ENCODE peak calls at places on chromosome 21, in four cellular contexts. One of them, this sample, is unnamed.

GRCh38 chr21:44681861-44682579 is at the start of gene KRTAP12-1:
- DNase-seq in transverse colon: no peak
- DNase-seq in left ventricle myocardium superior: no peak
- DNase-seq in non-pigmented ciliary epithelial cell: no peak
- DNase-seq in this sample: no peak

GRCh38 chr21:37546949-37547614 is 180.5 kb downstream of the DYRK1A start:
- DNase-seq in non-pigmented ciliary epithelial cell: no peak
- DNase-seq in transverse colon: no peak
- DNase-seq in left ventricle myocardium superior: no peak
- DNase-seq in this sample: no peak

GRCh38 chr21:37378700-37379139 is 12.1 kb downstream of the DYRK1A start:
- DNase-seq in transverse colon: no peak
- DNase-seq in non-pigmented ciliary epithelial cell: no peak
- DNase-seq in left ventricle myocardium superior: no peak
- DNase-seq in this sample: no peak

GRCh38 chr21:25639922-25640670 is 1.0 kb downstream of the JAM2 start:
- DNase-seq in transverse colon: no peak
- DNase-seq in non-pigmented ciliary epithelial cell: no peak
- DNase-seq in left ventricle myocardium superior: peak
- DNase-seq in this sample: peak

GRCh38 chr21:38902608-38903445 is 97.1 kb downstream of the ETS2 start:
- DNase-seq in transverse colon: no peak
- DNase-seq in non-pigmented ciliary epithelial cell: no peak
- DNase-seq in left ventricle myocardium superior: no peak
- DNase-seq in this sample: no peak

GRCh38 chr21:17829472-17829871 is 10.3 kb upstream of the C21orf91 start:
- DNase-seq in non-pigmented ciliary epithelial cell: no peak
- DNase-seq in left ventricle myocardium superior: no peak
- DNase-seq in transverse colon: no peak
- DNase-seq in this sample: no peak

GRCh38 chr21:25215698-25216384 is 391.4 kb downstream of the MRPL39 start:
- DNase-seq in non-pigmented ciliary epithelial cell: no peak
- DNase-seq in left ventricle myocardium superior: no peak
- DNase-seq in transverse colon: no peak
- DNase-seq in this sample: no peak

GRCh38 chr21:28827422-28827821 is 165.3 kb downstream of the LTN1 start:
- DNase-seq in non-pigmented ciliary epithelial cell: peak
- DNase-seq in left ventricle myocardium superior: no peak
- DNase-seq in transverse colon: no peak
- DNase-seq in this sample: no peak

GRCh38 chr21:34280389-34280795 is 83.4 kb upstream of the KCNE2 start:
- DNase-seq in transverse colon: peak
- DNase-seq in non-pigmented ciliary epithelial cell: no peak
- DNase-seq in left ventricle myocardium superior: peak
- DNase-seq in this sample: no peak

GRCh38 chr21:45056917-45057560 is 17.3 kb upstream of the ADARB1 start:
- DNase-seq in transverse colon: no peak
- DNase-seq in left ventricle myocardium superior: no peak
- DNase-seq in non-pigmented ciliary epithelial cell: no peak
- DNase-seq in this sample: no peak

GRCh38 chr21:43892984-43893535 is 28.0 kb downstream of the AGPAT3 start:
- DNase-seq in transverse colon: no peak
- DNase-seq in left ventricle myocardium superior: no peak
- DNase-seq in non-pigmented ciliary epithelial cell: no peak
- DNase-seq in this sample: no peak

GRCh38 chr21:31444061-31444460 is 100.0 kb upstream of the TIAM1 start:
- DNase-seq in transverse colon: no peak
- DNase-seq in left ventricle myocardium superior: peak
- DNase-seq in non-pigmented ciliary epithelial cell: no peak
- DNase-seq in this sample: no peak

GRCh38 chr21:45558044-45558721 is 15.9 kb upstream of the SLC19A1 start:
- DNase-seq in non-pigmented ciliary epithelial cell: no peak
- DNase-seq in transverse colon: no peak
- DNase-seq in left ventricle myocardium superior: no peak
- DNase-seq in this sample: no peak

GRCh38 chr21:34012640-34013039 is 60.7 kb upstream of the MRPS6 start:
- DNase-seq in left ventricle myocardium superior: no peak
- DNase-seq in non-pigmented ciliary epithelial cell: no peak
- DNase-seq in transverse colon: no peak
- DNase-seq in this sample: no peak

GRCh38 chr21:14493731-14494130 is 52.4 kb downstream of the SAMSN1 start:
- DNase-seq in non-pigmented ciliary epithelial cell: no peak
- DNase-seq in left ventricle myocardium superior: no peak
- DNase-seq in transverse colon: no peak
- DNase-seq in this sample: no peak

GRCh38 chr21:33640697-33641338 is 723 bp downstream of the CRYZL1 start:
- DNase-seq in transverse colon: peak
- DNase-seq in left ventricle myocardium superior: no peak
- DNase-seq in non-pigmented ciliary epithelial cell: no peak
- DNase-seq in this sample: peak

GRCh38 chr21:45817345-45817744 is 164.2 kb upstream of the COL6A1 start:
- DNase-seq in transverse colon: no peak
- DNase-seq in left ventricle myocardium superior: no peak
- DNase-seq in non-pigmented ciliary epithelial cell: no peak
- DNase-seq in this sample: no peak

GRCh38 chr21:43693981-43694380 is 24.9 kb upstream of the PDXK start:
- DNase-seq in transverse colon: no peak
- DNase-seq in non-pigmented ciliary epithelial cell: no peak
- DNase-seq in left ventricle myocardium superior: no peak
- DNase-seq in this sample: no peak

GRCh38 chr21:31530918-31531705 is 128.4 kb upstream of the SOD1 start:
- DNase-seq in transverse colon: peak
- DNase-seq in left ventricle myocardium superior: no peak
- DNase-seq in non-pigmented ciliary epithelial cell: no peak
- DNase-seq in this sample: peak

GRCh38 chr21:35390013-35390776 is 341.1 kb upstream of the RUNX1 start:
- DNase-seq in non-pigmented ciliary epithelial cell: no peak
- DNase-seq in transverse colon: no peak
- DNase-seq in left ventricle myocardium superior: no peak
- DNase-seq in this sample: peak

GRCh38 chr21:43797415-43797814 is 8.0 kb downstream of the RRP1 start:
- DNase-seq in non-pigmented ciliary epithelial cell: no peak
- DNase-seq in transverse colon: no peak
- DNase-seq in left ventricle myocardium superior: no peak
- DNase-seq in this sample: no peak

GRCh38 chr21:42389449-42389835 is 6.4 kb downstream of the TMPRSS3 start:
- DNase-seq in transverse colon: peak
- DNase-seq in left ventricle myocardium superior: no peak
- DNase-seq in non-pigmented ciliary epithelial cell: no peak
- DNase-seq in this sample: peak

GRCh38 chr21:34074283-34075098 is 1.1 kb downstream of the MRPS6 start:
- DNase-seq in non-pigmented ciliary epithelial cell: no peak
- DNase-seq in left ventricle myocardium superior: peak
- DNase-seq in transverse colon: no peak
- DNase-seq in this sample: no peak

GRCh38 chr21:26055841-26056264 is 114.7 kb downstream of the APP start:
- DNase-seq in transverse colon: no peak
- DNase-seq in non-pigmented ciliary epithelial cell: no peak
- DNase-seq in left ventricle myocardium superior: no peak
- DNase-seq in this sample: no peak

GRCh38 chr21:29366532-29366931 is 67.8 kb downstream of the BACH1 start:
- DNase-seq in non-pigmented ciliary epithelial cell: no peak
- DNase-seq in transverse colon: no peak
- DNase-seq in left ventricle myocardium superior: no peak
- DNase-seq in this sample: no peak

GRCh38 chr21:17607684-17608083 is 5.0 kb downstream of the BTG3 start:
- DNase-seq in non-pigmented ciliary epithelial cell: no peak
- DNase-seq in left ventricle myocardium superior: no peak
- DNase-seq in transverse colon: no peak
- DNase-seq in this sample: no peak

GRCh38 chr21:38646213-38646837 is 148.0 kb upstream of the ERG start:
- DNase-seq in non-pigmented ciliary epithelial cell: no peak
- DNase-seq in transverse colon: no peak
- DNase-seq in left ventricle myocardium superior: no peak
- DNase-seq in this sample: no peak

GRCh38 chr21:44637018-44637850 is at the start of gene KRTAP10-10:
- DNase-seq in left ventricle myocardium superior: no peak
- DNase-seq in non-pigmented ciliary epithelial cell: no peak
- DNase-seq in transverse colon: no peak
- DNase-seq in this sample: no peak

GRCh38 chr21:31612889-31613785 is 46.4 kb upstream of the SOD1 start:
- DNase-seq in left ventricle myocardium superior: no peak
- DNase-seq in transverse colon: no peak
- DNase-seq in non-pigmented ciliary epithelial cell: no peak
- DNase-seq in this sample: no peak

GRCh38 chr21:41241341-41241740 is 73.4 kb downstream of the BACE2 start:
- DNase-seq in non-pigmented ciliary epithelial cell: no peak
- DNase-seq in left ventricle myocardium superior: no peak
- DNase-seq in transverse colon: no peak
- DNase-seq in this sample: no peak

GRCh38 chr21:46297311-46298082 is 11.4 kb downstream of the YBEY start:
- DNase-seq in non-pigmented ciliary epithelial cell: no peak
- DNase-seq in transverse colon: no peak
- DNase-seq in left ventricle myocardium superior: peak
- DNase-seq in this sample: no peak

GRCh38 chr21:33578959-33579542 is 9.4 kb downstream of the DONSON start:
- DNase-seq in non-pigmented ciliary epithelial cell: no peak
- DNase-seq in left ventricle myocardium superior: no peak
- DNase-seq in transverse colon: no peak
- DNase-seq in this sample: no peak

GRCh38 chr21:21675601-21676000 is 677.4 kb downstream of the NCAM2 start:
- DNase-seq in transverse colon: no peak
- DNase-seq in non-pigmented ciliary epithelial cell: no peak
- DNase-seq in left ventricle myocardium superior: no peak
- DNase-seq in this sample: no peak

GRCh38 chr21:45921917-45922316 is 59.7 kb upstream of the COL6A1 start:
- DNase-seq in left ventricle myocardium superior: no peak
- DNase-seq in transverse colon: no peak
- DNase-seq in non-pigmented ciliary epithelial cell: no peak
- DNase-seq in this sample: no peak

GRCh38 chr21:40847956-40848355 is 998 bp upstream of the DSCAM start:
- DNase-seq in transverse colon: no peak
- DNase-seq in left ventricle myocardium superior: no peak
- DNase-seq in non-pigmented ciliary epithelial cell: no peak
- DNase-seq in this sample: no peak

GRCh38 chr21:23578027-23578426 is 2029.3 kb downstream of the MRPL39 start:
- DNase-seq in transverse colon: no peak
- DNase-seq in left ventricle myocardium superior: no peak
- DNase-seq in non-pigmented ciliary epithelial cell: no peak
- DNase-seq in this sample: no peak

GRCh38 chr21:33884361-33885157 is 31.0 kb downstream of the ATP5PO start:
- DNase-seq in transverse colon: no peak
- DNase-seq in left ventricle myocardium superior: no peak
- DNase-seq in non-pigmented ciliary epithelial cell: no peak
- DNase-seq in this sample: no peak

GRCh38 chr21:38979271-38980196 is 173.8 kb downstream of the ETS2 start:
- DNase-seq in left ventricle myocardium superior: no peak
- DNase-seq in non-pigmented ciliary epithelial cell: no peak
- DNase-seq in transverse colon: no peak
- DNase-seq in this sample: no peak

This sample was measured in body of pancreas.